ENCODE peak calls at places on chromosomes 12 and 14, in five cellular contexts. U, F, S, I and N are unnamed samples.

GRCh38 chr12:21500786-21501257 is 613 bp downstream of the RECQL start:
- DNase-seq in U (no peak), F (no peak), S (no peak), I (no peak), N (no peak)

GRCh38 chr12:59651230-59651920 is 55.5 kb downstream of the SLC16A7 start:
- DNase-seq in U (no peak), F (no peak), S (no peak), I (no peak), N (no peak)

GRCh38 chr14:71398450-71398849 is 491.2 kb downstream of the PCNX1 start:
- DNase-seq in U (no peak), F (no peak), S (no peak), I (no peak), N (no peak)

GRCh38 chr12:131088701-131089525 is 135.2 kb downstream of the ADGRD1 start:
- DNase-seq in U (no peak), F (peak; percentile 12), S (no peak), I (peak; percentile 35), N (no peak)

GRCh38 chr12:124437121-124437520 is 130.3 kb downstream of the NCOR2 start:
- DNase-seq in U (no peak), F (no peak), S (no peak), I (no peak), N (no peak)

GRCh38 chr12:103840881-103841689 is at the start of gene NT5DC3:
- DNase-seq in U (peak; percentile 84), F (peak; percentile 66), S (peak; percentile 90), I (peak; percentile 85), N (peak; percentile 85)

GRCh38 chr12:114063435-114063834 is 97.3 kb upstream of the RBM19 start:
- DNase-seq in U (no peak), F (no peak), S (no peak), I (no peak), N (no peak)

GRCh38 chr12:5138845-5139244 is 95.2 kb downstream of the KCNA5 start:
- DNase-seq in U (no peak), F (no peak), S (no peak), I (no peak), N (no peak)

GRCh38 chr14:105140581-105140980 is 28.0 kb downstream of the JAG2 start:
- DNase-seq in U (no peak), F (no peak), S (no peak), I (no peak), N (no peak)

GRCh38 chr14:58571256-58571655 is 66.5 kb upstream of the DACT1 start:
- DNase-seq in U (no peak), F (no peak), S (no peak), I (no peak), N (no peak)

GRCh38 chr14:56199976-56200577 is 81.9 kb downstream of the PELI2 start:
- DNase-seq in U (no peak), F (no peak), S (no peak), I (no peak), N (no peak)

GRCh38 chr12:1197264-1198018 is 206.4 kb downstream of the ERC1 start:
- DNase-seq in U (no peak), F (no peak), S (no peak), I (no peak), N (no peak)

GRCh38 chr14:65206448-65207096 is 104.3 kb upstream of the MAX start:
- DNase-seq in U (no peak), F (no peak), S (no peak), I (no peak), N (no peak)

GRCh38 chr12:19546027-19546426 is 106.7 kb downstream of the AEBP2 start:
- DNase-seq in U (no peak), F (peak; percentile 26), S (no peak), I (no peak), N (no peak)

GRCh38 chr14:77026930-77027537 is 1.5 kb downstream of the IRF2BPL start:
- DNase-seq in U (no peak), F (no peak), S (peak; percentile 82), I (peak; percentile 77), N (no peak)

GRCh38 chr14:49961270-49962222 is 68.7 kb downstream of the ARF6 start:
- DNase-seq in U (no peak), F (no peak), S (no peak), I (no peak), N (no peak)

GRCh38 chr14:96001866-96002510 is 37.2 kb upstream of the C14orf132 start:
- DNase-seq in U (no peak), F (no peak), S (peak; percentile 83), I (no peak), N (no peak)

GRCh38 chr14:87013583-87013982 is 979.4 kb downstream of the GALC start:
- DNase-seq in U (no peak), F (no peak), S (no peak), I (no peak), N (no peak)

GRCh38 chr14:33229269-33229924 is 290.7 kb downstream of the NPAS3 start:
- DNase-seq in U (peak; percentile 26), F (no peak), S (peak; percentile 82), I (no peak), N (peak; percentile 10)

GRCh38 chr14:104451474-104451873 is 128.1 kb upstream of the C14orf180 start:
- DNase-seq in U (no peak), F (no peak), S (no peak), I (no peak), N (no peak)

GRCh38 chr12:131543040-131543439 is 167.8 kb upstream of the SFSWAP start:
- DNase-seq in U (no peak), F (no peak), S (no peak), I (no peak), N (no peak)

GRCh38 chr12:118714051-118714460 is 267.3 kb upstream of the SRRM4 start:
- DNase-seq in U (peak; percentile 23), F (no peak), S (peak; percentile 66), I (no peak), N (no peak)

GRCh38 chr14:21525995-21526671 is at the start of gene SALL2:
- DNase-seq in U (peak; percentile 92), F (peak; percentile 33), S (peak; percentile 94), I (peak; percentile 83), N (peak; percentile 81)

GRCh38 chr12:17588968-17589367 is 501.0 kb downstream of the RERGL start:
- DNase-seq in U (no peak), F (no peak), S (peak; percentile 90), I (no peak), N (no peak)

GRCh38 chr12:15543347-15543746 is 221.0 kb downstream of the PTPRO start:
- DNase-seq in U (no peak), F (no peak), S (no peak), I (no peak), N (no peak)

GRCh38 chr12:124032265-124032886 is 59.4 kb downstream of the ZNF664 start:
- DNase-seq in U (no peak), F (no peak), S (peak; percentile 73), I (no peak), N (no peak)

GRCh38 chr12:64943686-64944085 is 119.2 kb downstream of the TBC1D30 start:
- DNase-seq in U (no peak), F (no peak), S (no peak), I (no peak), N (no peak)

GRCh38 chr14:104820669-104821228 is 19.8 kb downstream of the ZBTB42 start:
- DNase-seq in U (peak; percentile 48), F (no peak), S (peak; percentile 77), I (peak; percentile 81), N (no peak)

GRCh38 chr14:101073598-101073965 is 170.1 kb upstream of the RTL1 start:
- DNase-seq in U (no peak), F (no peak), S (no peak), I (no peak), N (no peak)

GRCh38 chr12:88309546-88309945 is 167.4 kb downstream of the TMTC3 start:
- DNase-seq in U (no peak), F (no peak), S (no peak), I (no peak), N (no peak)

GRCh38 chr14:104863131-104863862 is 1.8 kb upstream of the CEP170B start:
- DNase-seq in U (no peak), F (no peak), S (no peak), I (no peak), N (no peak)

GRCh38 chr12:104347374-104348075 is 44.0 kb downstream of the EID3 start:
- DNase-seq in U (no peak), F (no peak), S (no peak), I (no peak), N (no peak)